ENCODE peak calls at places on chromosomes 7 and 10, in seven cellular contexts. One of them, this sample, is unnamed.

GRCh38 chr7:106312906-106313305 is 28.1 kb upstream of the NAMPT start:
- DNase-seq in NCI-H1105: no peak
- DNase-seq in CD8-positive, alpha-beta memory T cell: no peak
- DNase-seq in stimulated activated CD4-positive, alpha-beta T cell treated with anti-CD3 and anti-CD28 coated beads, Interleukin-15, amount 100 ng/mL, for 24 hours: no peak
- DNase-seq in stimulated activated naive CD8-positive, alpha-beta T cell treated with anti-CD3 and anti-CD28 coated beads, Interleukin-15, Interleukin-2, amounts not matched to agents 100 U/mL and 50 U/mL, for 24 hours: no peak
- DNase-seq in iPS DF 19.7: no peak
- DNase-seq in amygdala: no peak
- DNase-seq in this sample: no peak

GRCh38 chr7:114369294-114369693 is 45.3 kb upstream of the FOXP2 start:
- DNase-seq in NCI-H1105: no peak
- DNase-seq in CD8-positive, alpha-beta memory T cell: no peak
- DNase-seq in stimulated activated CD4-positive, alpha-beta T cell treated with anti-CD3 and anti-CD28 coated beads, Interleukin-15, amount 100 ng/mL, for 24 hours: no peak
- DNase-seq in stimulated activated naive CD8-positive, alpha-beta T cell treated with anti-CD3 and anti-CD28 coated beads, Interleukin-15, Interleukin-2, amounts not matched to agents 100 U/mL and 50 U/mL, for 24 hours: no peak
- DNase-seq in iPS DF 19.7: no peak
- DNase-seq in amygdala: no peak
- DNase-seq in this sample: no peak

GRCh38 chr7:96686305-96686704 is 23.3 kb downstream of the SEM1 start:
- DNase-seq in NCI-H1105: no peak
- DNase-seq in CD8-positive, alpha-beta memory T cell: no peak
- DNase-seq in stimulated activated CD4-positive, alpha-beta T cell treated with anti-CD3 and anti-CD28 coated beads, Interleukin-15, amount 100 ng/mL, for 24 hours: no peak
- DNase-seq in stimulated activated naive CD8-positive, alpha-beta T cell treated with anti-CD3 and anti-CD28 coated beads, Interleukin-15, Interleukin-2, amounts not matched to agents 100 U/mL and 50 U/mL, for 24 hours: no peak
- DNase-seq in iPS DF 19.7: no peak
- DNase-seq in amygdala: no peak
- DNase-seq in this sample: no peak

GRCh38 chr10:13709931-13710690 is 123.3 kb downstream of the PRPF18 start:
- DNase-seq in NCI-H1105: no peak
- DNase-seq in CD8-positive, alpha-beta memory T cell: no peak
- DNase-seq in stimulated activated CD4-positive, alpha-beta T cell treated with anti-CD3 and anti-CD28 coated beads, Interleukin-15, amount 100 ng/mL, for 24 hours: no peak
- DNase-seq in stimulated activated naive CD8-positive, alpha-beta T cell treated with anti-CD3 and anti-CD28 coated beads, Interleukin-15, Interleukin-2, amounts not matched to agents 100 U/mL and 50 U/mL, for 24 hours: no peak
- DNase-seq in iPS DF 19.7: no peak
- DNase-seq in amygdala: no peak
- DNase-seq in this sample: no peak

GRCh38 chr7:35785250-35785649 is 15.6 kb upstream of the SEPTIN7 start:
- DNase-seq in NCI-H1105: no peak
- DNase-seq in CD8-positive, alpha-beta memory T cell: no peak
- DNase-seq in stimulated activated CD4-positive, alpha-beta T cell treated with anti-CD3 and anti-CD28 coated beads, Interleukin-15, amount 100 ng/mL, for 24 hours: no peak
- DNase-seq in stimulated activated naive CD8-positive, alpha-beta T cell treated with anti-CD3 and anti-CD28 coated beads, Interleukin-15, Interleukin-2, amounts not matched to agents 100 U/mL and 50 U/mL, for 24 hours: no peak
- DNase-seq in iPS DF 19.7: no peak
- DNase-seq in amygdala: no peak
- DNase-seq in this sample: no peak

GRCh38 chr7:98034044-98035035 is 44.3 kb upstream of the OCM2 start:
- DNase-seq in NCI-H1105: no peak
- DNase-seq in CD8-positive, alpha-beta memory T cell: no peak
- DNase-seq in stimulated activated CD4-positive, alpha-beta T cell treated with anti-CD3 and anti-CD28 coated beads, Interleukin-15, amount 100 ng/mL, for 24 hours: no peak
- DNase-seq in stimulated activated naive CD8-positive, alpha-beta T cell treated with anti-CD3 and anti-CD28 coated beads, Interleukin-15, Interleukin-2, amounts not matched to agents 100 U/mL and 50 U/mL, for 24 hours: no peak
- DNase-seq in iPS DF 19.7: no peak
- DNase-seq in amygdala: no peak
- DNase-seq in this sample: no peak

GRCh38 chr7:130593033-130593432 is 75.5 kb downstream of the COPG2 start:
- DNase-seq in NCI-H1105: peak
- DNase-seq in CD8-positive, alpha-beta memory T cell: no peak
- DNase-seq in stimulated activated CD4-positive, alpha-beta T cell treated with anti-CD3 and anti-CD28 coated beads, Interleukin-15, amount 100 ng/mL, for 24 hours: no peak
- DNase-seq in stimulated activated naive CD8-positive, alpha-beta T cell treated with anti-CD3 and anti-CD28 coated beads, Interleukin-15, Interleukin-2, amounts not matched to agents 100 U/mL and 50 U/mL, for 24 hours: no peak
- DNase-seq in iPS DF 19.7: no peak
- DNase-seq in amygdala: no peak
- DNase-seq in this sample: no peak

GRCh38 chr10:131947631-131948347 is 33.9 kb downstream of the BNIP3 start:
- DNase-seq in NCI-H1105: no peak
- DNase-seq in CD8-positive, alpha-beta memory T cell: no peak
- DNase-seq in stimulated activated CD4-positive, alpha-beta T cell treated with anti-CD3 and anti-CD28 coated beads, Interleukin-15, amount 100 ng/mL, for 24 hours: no peak
- DNase-seq in stimulated activated naive CD8-positive, alpha-beta T cell treated with anti-CD3 and anti-CD28 coated beads, Interleukin-15, Interleukin-2, amounts not matched to agents 100 U/mL and 50 U/mL, for 24 hours: no peak
- DNase-seq in iPS DF 19.7: no peak
- DNase-seq in amygdala: no peak
- DNase-seq in this sample: no peak

GRCh38 chr7:13031481-13031880 is 344.0 kb downstream of the ARL4A start:
- DNase-seq in NCI-H1105: no peak
- DNase-seq in CD8-positive, alpha-beta memory T cell: no peak
- DNase-seq in stimulated activated CD4-positive, alpha-beta T cell treated with anti-CD3 and anti-CD28 coated beads, Interleukin-15, amount 100 ng/mL, for 24 hours: no peak
- DNase-seq in stimulated activated naive CD8-positive, alpha-beta T cell treated with anti-CD3 and anti-CD28 coated beads, Interleukin-15, Interleukin-2, amounts not matched to agents 100 U/mL and 50 U/mL, for 24 hours: no peak
- DNase-seq in iPS DF 19.7: no peak
- DNase-seq in amygdala: no peak
- DNase-seq in this sample: no peak

GRCh38 chr10:63976538-63976937 is 455.3 kb downstream of the REEP3 start:
- DNase-seq in NCI-H1105: no peak
- DNase-seq in CD8-positive, alpha-beta memory T cell: no peak
- DNase-seq in stimulated activated CD4-positive, alpha-beta T cell treated with anti-CD3 and anti-CD28 coated beads, Interleukin-15, amount 100 ng/mL, for 24 hours: peak
- DNase-seq in stimulated activated naive CD8-positive, alpha-beta T cell treated with anti-CD3 and anti-CD28 coated beads, Interleukin-15, Interleukin-2, amounts not matched to agents 100 U/mL and 50 U/mL, for 24 hours: peak
- DNase-seq in iPS DF 19.7: no peak
- DNase-seq in amygdala: no peak
- DNase-seq in this sample: no peak

GRCh38 chr7:79293655-79294142 is 159.8 kb downstream of the MAGI2 start:
- DNase-seq in NCI-H1105: no peak
- DNase-seq in CD8-positive, alpha-beta memory T cell: no peak
- DNase-seq in stimulated activated CD4-positive, alpha-beta T cell treated with anti-CD3 and anti-CD28 coated beads, Interleukin-15, amount 100 ng/mL, for 24 hours: no peak
- DNase-seq in stimulated activated naive CD8-positive, alpha-beta T cell treated with anti-CD3 and anti-CD28 coated beads, Interleukin-15, Interleukin-2, amounts not matched to agents 100 U/mL and 50 U/mL, for 24 hours: no peak
- DNase-seq in iPS DF 19.7: no peak
- DNase-seq in amygdala: no peak
- DNase-seq in this sample: peak

GRCh38 chr7:121563177-121563576 is 167.1 kb upstream of the FAM3C start:
- DNase-seq in NCI-H1105: no peak
- DNase-seq in CD8-positive, alpha-beta memory T cell: no peak
- DNase-seq in stimulated activated CD4-positive, alpha-beta T cell treated with anti-CD3 and anti-CD28 coated beads, Interleukin-15, amount 100 ng/mL, for 24 hours: no peak
- DNase-seq in stimulated activated naive CD8-positive, alpha-beta T cell treated with anti-CD3 and anti-CD28 coated beads, Interleukin-15, Interleukin-2, amounts not matched to agents 100 U/mL and 50 U/mL, for 24 hours: no peak
- DNase-seq in iPS DF 19.7: no peak
- DNase-seq in amygdala: no peak
- DNase-seq in this sample: no peak

GRCh38 chr10:35707642-35708425 is 65.7 kb upstream of the FZD8 start:
- DNase-seq in NCI-H1105: no peak
- DNase-seq in CD8-positive, alpha-beta memory T cell: no peak
- DNase-seq in stimulated activated CD4-positive, alpha-beta T cell treated with anti-CD3 and anti-CD28 coated beads, Interleukin-15, amount 100 ng/mL, for 24 hours: no peak
- DNase-seq in stimulated activated naive CD8-positive, alpha-beta T cell treated with anti-CD3 and anti-CD28 coated beads, Interleukin-15, Interleukin-2, amounts not matched to agents 100 U/mL and 50 U/mL, for 24 hours: no peak
- DNase-seq in iPS DF 19.7: no peak
- DNase-seq in amygdala: no peak
- DNase-seq in this sample: no peak

GRCh38 chr10:124220971-124221355 is 127.6 kb upstream of the CHST15 start:
- DNase-seq in NCI-H1105: no peak
- DNase-seq in CD8-positive, alpha-beta memory T cell: no peak
- DNase-seq in stimulated activated CD4-positive, alpha-beta T cell treated with anti-CD3 and anti-CD28 coated beads, Interleukin-15, amount 100 ng/mL, for 24 hours: no peak
- DNase-seq in stimulated activated naive CD8-positive, alpha-beta T cell treated with anti-CD3 and anti-CD28 coated beads, Interleukin-15, Interleukin-2, amounts not matched to agents 100 U/mL and 50 U/mL, for 24 hours: no peak
- DNase-seq in iPS DF 19.7: no peak
- DNase-seq in amygdala: no peak
- DNase-seq in this sample: no peak

GRCh38 chr7:39504963-39505362 is 61.2 kb upstream of the YAE1 start:
- DNase-seq in NCI-H1105: no peak
- DNase-seq in CD8-positive, alpha-beta memory T cell: no peak
- DNase-seq in stimulated activated CD4-positive, alpha-beta T cell treated with anti-CD3 and anti-CD28 coated beads, Interleukin-15, amount 100 ng/mL, for 24 hours: peak
- DNase-seq in stimulated activated naive CD8-positive, alpha-beta T cell treated with anti-CD3 and anti-CD28 coated beads, Interleukin-15, Interleukin-2, amounts not matched to agents 100 U/mL and 50 U/mL, for 24 hours: no peak
- DNase-seq in iPS DF 19.7: no peak
- DNase-seq in amygdala: no peak
- DNase-seq in this sample: no peak

GRCh38 chr10:90148121-90148855 is 446.9 kb downstream of the KIF20B start:
- DNase-seq in NCI-H1105: no peak
- DNase-seq in CD8-positive, alpha-beta memory T cell: no peak
- DNase-seq in stimulated activated CD4-positive, alpha-beta T cell treated with anti-CD3 and anti-CD28 coated beads, Interleukin-15, amount 100 ng/mL, for 24 hours: no peak
- DNase-seq in stimulated activated naive CD8-positive, alpha-beta T cell treated with anti-CD3 and anti-CD28 coated beads, Interleukin-15, Interleukin-2, amounts not matched to agents 100 U/mL and 50 U/mL, for 24 hours: no peak
- DNase-seq in iPS DF 19.7: no peak
- DNase-seq in amygdala: no peak
- DNase-seq in this sample: no peak

GRCh38 chr10:96397902-96398301 is 39.1 kb upstream of the OPALIN start:
- DNase-seq in NCI-H1105: no peak
- DNase-seq in CD8-positive, alpha-beta memory T cell: no peak
- DNase-seq in stimulated activated CD4-positive, alpha-beta T cell treated with anti-CD3 and anti-CD28 coated beads, Interleukin-15, amount 100 ng/mL, for 24 hours: no peak
- DNase-seq in stimulated activated naive CD8-positive, alpha-beta T cell treated with anti-CD3 and anti-CD28 coated beads, Interleukin-15, Interleukin-2, amounts not matched to agents 100 U/mL and 50 U/mL, for 24 hours: no peak
- DNase-seq in iPS DF 19.7: no peak
- DNase-seq in amygdala: no peak
- DNase-seq in this sample: no peak

GRCh38 chr7:138014686-138015085 is 12.8 kb upstream of the CREB3L2 start:
- DNase-seq in NCI-H1105: no peak
- DNase-seq in CD8-positive, alpha-beta memory T cell: no peak
- DNase-seq in stimulated activated CD4-positive, alpha-beta T cell treated with anti-CD3 and anti-CD28 coated beads, Interleukin-15, amount 100 ng/mL, for 24 hours: no peak
- DNase-seq in stimulated activated naive CD8-positive, alpha-beta T cell treated with anti-CD3 and anti-CD28 coated beads, Interleukin-15, Interleukin-2, amounts not matched to agents 100 U/mL and 50 U/mL, for 24 hours: no peak
- DNase-seq in iPS DF 19.7: no peak
- DNase-seq in amygdala: no peak
- DNase-seq in this sample: no peak

GRCh38 chr10:92839191-92840085 is 8.9 kb upstream of the EXOC6 start:
- DNase-seq in NCI-H1105: no peak
- DNase-seq in CD8-positive, alpha-beta memory T cell: peak
- DNase-seq in stimulated activated CD4-positive, alpha-beta T cell treated with anti-CD3 and anti-CD28 coated beads, Interleukin-15, amount 100 ng/mL, for 24 hours: peak
- DNase-seq in stimulated activated naive CD8-positive, alpha-beta T cell treated with anti-CD3 and anti-CD28 coated beads, Interleukin-15, Interleukin-2, amounts not matched to agents 100 U/mL and 50 U/mL, for 24 hours: peak
- DNase-seq in iPS DF 19.7: no peak
- DNase-seq in amygdala: no peak
- DNase-seq in this sample: no peak

GRCh38 chr7:12674861-12675260 is 12.6 kb upstream of the ARL4A start:
- DNase-seq in NCI-H1105: no peak
- DNase-seq in CD8-positive, alpha-beta memory T cell: no peak
- DNase-seq in stimulated activated CD4-positive, alpha-beta T cell treated with anti-CD3 and anti-CD28 coated beads, Interleukin-15, amount 100 ng/mL, for 24 hours: peak
- DNase-seq in stimulated activated naive CD8-positive, alpha-beta T cell treated with anti-CD3 and anti-CD28 coated beads, Interleukin-15, Interleukin-2, amounts not matched to agents 100 U/mL and 50 U/mL, for 24 hours: peak
- DNase-seq in iPS DF 19.7: no peak
- DNase-seq in amygdala: no peak
- DNase-seq in this sample: no peak

GRCh38 chr10:45181483-45181882 is 133.9 kb downstream of the OR13A1 start:
- DNase-seq in NCI-H1105: no peak
- DNase-seq in CD8-positive, alpha-beta memory T cell: no peak
- DNase-seq in stimulated activated CD4-positive, alpha-beta T cell treated with anti-CD3 and anti-CD28 coated beads, Interleukin-15, amount 100 ng/mL, for 24 hours: no peak
- DNase-seq in stimulated activated naive CD8-positive, alpha-beta T cell treated with anti-CD3 and anti-CD28 coated beads, Interleukin-15, Interleukin-2, amounts not matched to agents 100 U/mL and 50 U/mL, for 24 hours: no peak
- DNase-seq in iPS DF 19.7: no peak
- DNase-seq in amygdala: no peak
- DNase-seq in this sample: no peak

This sample was measured in breast epithelium.